ENCODE peak calls at places on chromosomes 12 and 14, in four cellular contexts. One of them, this sample, is unnamed.

GRCh38 chr12:47032644-47033043 is 46.8 kb upstream of the PCED1B start:
- DNase-seq in H1: no peak
- DNase-seq in K562: peak; percentile 14
- DNase-seq in SK-N-SH: peak; percentile 3
- DNase-seq in this sample: no peak

GRCh38 chr12:48352157-48352775 is 1.5 kb upstream of the ZNF641 start:
- DNase-seq in SK-N-SH: no peak
- DNase-seq in K562: peak; percentile 72
- DNase-seq in H1: no peak
- DNase-seq in this sample: no peak

GRCh38 chr12:79444089-79444488 is 246.7 kb downstream of the PAWR start:
- DNase-seq in H1: no peak
- DNase-seq in K562: no peak
- DNase-seq in SK-N-SH: no peak
- DNase-seq in this sample: no peak

GRCh38 chr14:105470812-105471771 is 3.5 kb upstream of the CRIP2 start:
- DNase-seq in H1: no peak
- DNase-seq in K562: peak; percentile 23
- DNase-seq in SK-N-SH: peak; percentile 83
- DNase-seq in this sample: peak; percentile 65

GRCh38 chr12:98544741-98545140 is 29.4 kb downstream of the TMPO start:
- DNase-seq in H1: no peak
- DNase-seq in K562: no peak
- DNase-seq in SK-N-SH: no peak
- DNase-seq in this sample: no peak

GRCh38 chr12:34291001-34291400 is 268.7 kb downstream of the ALG10 start:
- DNase-seq in SK-N-SH: no peak
- DNase-seq in H1: no peak
- DNase-seq in K562: no peak
- DNase-seq in this sample: no peak

GRCh38 chr12:96400631-96401060 is 407 bp upstream of the CDK17 start:
- DNase-seq in K562: no peak
- DNase-seq in SK-N-SH: no peak
- DNase-seq in H1: no peak
- DNase-seq in this sample: no peak

GRCh38 chr14:92637228-92637627 is 111.2 kb downstream of the LGMN start:
- DNase-seq in K562: no peak
- DNase-seq in H1: no peak
- DNase-seq in SK-N-SH: no peak
- DNase-seq in this sample: peak; percentile 51

GRCh38 chr12:5166976-5167375 is 123.3 kb downstream of the KCNA5 start:
- DNase-seq in K562: no peak
- DNase-seq in SK-N-SH: peak; percentile 41
- DNase-seq in H1: no peak
- DNase-seq in this sample: no peak

GRCh38 chr14:60724080-60724618 is at the start of gene SIX4:
- DNase-seq in K562: peak; percentile 83
- DNase-seq in SK-N-SH: peak; percentile 76
- DNase-seq in H1: peak; percentile 78
- DNase-seq in this sample: peak; percentile 86

GRCh38 chr12:121038861-121039654 is at the start of gene OASL:
- DNase-seq in SK-N-SH: peak; percentile 34
- DNase-seq in H1: no peak
- DNase-seq in K562: no peak
- DNase-seq in this sample: no peak

GRCh38 chr12:27207626-27208413 is 36.3 kb upstream of the STK38L start:
- DNase-seq in K562: no peak
- DNase-seq in SK-N-SH: no peak
- DNase-seq in H1: no peak
- DNase-seq in this sample: no peak

GRCh38 chr12:12357697-12358476 is 1.0 kb downstream of the BORCS5 start:
- DNase-seq in SK-N-SH: no peak
- DNase-seq in H1: no peak
- DNase-seq in K562: no peak
- DNase-seq in this sample: no peak

GRCh38 chr14:91315844-91316267 is 71.4 kb upstream of the GPR68 start:
- DNase-seq in K562: no peak
- DNase-seq in SK-N-SH: no peak
- DNase-seq in H1: no peak
- DNase-seq in this sample: no peak

GRCh38 chr12:27277846-27278260 is 33.8 kb downstream of the STK38L start:
- DNase-seq in H1: no peak
- DNase-seq in SK-N-SH: no peak
- DNase-seq in K562: no peak
- DNase-seq in this sample: no peak

GRCh38 chr14:34256223-34256622 is 205.8 kb downstream of the SPTSSA start:
- DNase-seq in K562: no peak
- DNase-seq in H1: no peak
- DNase-seq in SK-N-SH: no peak
- DNase-seq in this sample: no peak

GRCh38 chr14:84961637-84962036 is 568.3 kb upstream of the FLRT2 start:
- DNase-seq in H1: no peak
- DNase-seq in SK-N-SH: no peak
- DNase-seq in K562: no peak
- DNase-seq in this sample: no peak

GRCh38 chr12:78115889-78116288 is 285.2 kb downstream of the NAV3 start:
- DNase-seq in K562: no peak
- DNase-seq in SK-N-SH: no peak
- DNase-seq in H1: no peak
- DNase-seq in this sample: no peak

GRCh38 chr12:15544589-15544988 is 222.3 kb downstream of the PTPRO start:
- DNase-seq in K562: no peak
- DNase-seq in SK-N-SH: no peak
- DNase-seq in H1: no peak
- DNase-seq in this sample: no peak

GRCh38 chr12:56104815-56105476 is 587 bp downstream of the PA2G4 start:
- DNase-seq in K562: peak; percentile 57
- DNase-seq in H1: no peak
- DNase-seq in SK-N-SH: peak; percentile 57
- DNase-seq in this sample: peak; percentile 26

GRCh38 chr14:99570542-99571302 is 33.3 kb downstream of the CCDC85C start:
- DNase-seq in H1: peak; percentile 56
- DNase-seq in SK-N-SH: no peak
- DNase-seq in K562: no peak
- DNase-seq in this sample: peak; percentile 49

GRCh38 chr14:97120204-97121120 is 323.3 kb downstream of the VRK1 start:
- DNase-seq in K562: no peak
- DNase-seq in H1: no peak
- DNase-seq in SK-N-SH: no peak
- DNase-seq in this sample: no peak

GRCh38 chr12:18798445-18799139 is 60.7 kb downstream of the CAPZA3 start:
- DNase-seq in K562: no peak
- DNase-seq in H1: no peak
- DNase-seq in SK-N-SH: no peak
- DNase-seq in this sample: no peak

GRCh38 chr12:18799140-18799446 is 61.2 kb downstream of the CAPZA3 start:
- DNase-seq in K562: no peak
- DNase-seq in SK-N-SH: no peak
- DNase-seq in H1: no peak
- DNase-seq in this sample: no peak

GRCh38 chr12:18794000-18794399 is 56.1 kb downstream of the CAPZA3 start:
- DNase-seq in K562: no peak
- DNase-seq in H1: no peak
- DNase-seq in SK-N-SH: no peak
- DNase-seq in this sample: no peak

GRCh38 chr12:18799561-18799960 is 61.6 kb downstream of the CAPZA3 start:
- DNase-seq in SK-N-SH: no peak
- DNase-seq in H1: no peak
- DNase-seq in K562: no peak
- DNase-seq in this sample: no peak

GRCh38 chr12:18797604-18798003 is 59.7 kb downstream of the CAPZA3 start:
- DNase-seq in H1: no peak
- DNase-seq in K562: no peak
- DNase-seq in SK-N-SH: no peak
- DNase-seq in this sample: no peak
- TF ChIP-seq MAX in H1: no peak
- TF ChIP-seq MAX in K562: no peak
- TF ChIP-seq MAX in SK-N-SH: no peak
- TF ChIP-seq MAX in this sample: no peak

DNA sequence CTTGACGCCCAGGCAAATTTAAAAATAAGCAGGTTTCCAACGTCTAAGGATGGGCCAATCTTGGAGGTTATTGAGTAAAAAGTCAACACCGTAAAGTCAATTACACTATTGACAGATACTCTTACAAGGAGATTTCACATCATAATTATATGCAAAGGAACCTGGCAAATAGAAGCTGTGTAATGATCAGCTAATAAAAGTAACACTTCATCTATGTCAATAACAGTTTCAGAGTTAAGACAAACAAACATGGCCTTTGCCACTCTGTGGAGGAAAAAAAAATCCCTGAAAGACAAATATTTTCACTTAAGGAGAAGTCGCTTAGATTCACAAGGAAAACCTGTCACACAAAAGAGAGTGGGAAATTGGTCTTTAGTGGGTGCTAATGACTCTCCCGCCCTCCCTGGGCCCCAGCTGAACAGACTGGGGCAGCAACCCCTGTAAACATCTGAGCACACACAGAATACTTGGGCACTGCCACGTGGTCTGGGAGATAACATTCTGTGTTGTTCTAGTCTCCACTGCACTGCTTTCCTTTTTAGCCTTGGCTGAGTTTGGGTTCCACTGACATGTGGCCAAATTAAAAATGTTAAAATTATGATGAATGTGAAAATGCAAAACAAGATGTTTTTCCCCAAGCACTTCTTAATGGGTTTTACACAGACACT is 240.8 kb downstream of the FOXN3 start:
- DNase-seq in SK-N-SH: no peak
- DNase-seq in K562: no peak
- DNase-seq in H1: no peak
- DNase-seq in this sample: no peak
- TF ChIP-seq TEAD4 in SK-N-SH: no peak
- TF ChIP-seq TEAD4 in K562: no peak
- TF ChIP-seq TEAD4 in H1: no peak
- TF ChIP-seq TEAD4 in this sample: no peak

GRCh38 chr12:116864371-116865160 is 16.7 kb downstream of the HRK start:
- DNase-seq in K562: no peak
- DNase-seq in SK-N-SH: no peak
- DNase-seq in H1: no peak
- DNase-seq in this sample: no peak
- TF ChIP-seq MAX in K562: no peak
- TF ChIP-seq MAX in SK-N-SH: no peak
- TF ChIP-seq MAX in H1: no peak
- TF ChIP-seq MAX in this sample: no peak

GRCh38 chr12:67634167-67634793 is 14.3 kb upstream of the DYRK2 start:
- DNase-seq in H1: no peak
- DNase-seq in SK-N-SH: no peak
- DNase-seq in K562: no peak
- DNase-seq in this sample: no peak

GRCh38 chr12:67632005-67632404 is 16.5 kb upstream of the DYRK2 start:
- DNase-seq in SK-N-SH: no peak
- DNase-seq in H1: no peak
- DNase-seq in K562: no peak
- DNase-seq in this sample: no peak

GRCh38 chr12:67633708-67634107 is 14.8 kb upstream of the DYRK2 start:
- DNase-seq in H1: no peak
- DNase-seq in K562: no peak
- DNase-seq in SK-N-SH: no peak
- DNase-seq in this sample: no peak

GRCh38 chr12:67633024-67633423 is 15.5 kb upstream of the DYRK2 start:
- DNase-seq in SK-N-SH: no peak
- DNase-seq in H1: no peak
- DNase-seq in K562: no peak
- DNase-seq in this sample: no peak

DNA sequence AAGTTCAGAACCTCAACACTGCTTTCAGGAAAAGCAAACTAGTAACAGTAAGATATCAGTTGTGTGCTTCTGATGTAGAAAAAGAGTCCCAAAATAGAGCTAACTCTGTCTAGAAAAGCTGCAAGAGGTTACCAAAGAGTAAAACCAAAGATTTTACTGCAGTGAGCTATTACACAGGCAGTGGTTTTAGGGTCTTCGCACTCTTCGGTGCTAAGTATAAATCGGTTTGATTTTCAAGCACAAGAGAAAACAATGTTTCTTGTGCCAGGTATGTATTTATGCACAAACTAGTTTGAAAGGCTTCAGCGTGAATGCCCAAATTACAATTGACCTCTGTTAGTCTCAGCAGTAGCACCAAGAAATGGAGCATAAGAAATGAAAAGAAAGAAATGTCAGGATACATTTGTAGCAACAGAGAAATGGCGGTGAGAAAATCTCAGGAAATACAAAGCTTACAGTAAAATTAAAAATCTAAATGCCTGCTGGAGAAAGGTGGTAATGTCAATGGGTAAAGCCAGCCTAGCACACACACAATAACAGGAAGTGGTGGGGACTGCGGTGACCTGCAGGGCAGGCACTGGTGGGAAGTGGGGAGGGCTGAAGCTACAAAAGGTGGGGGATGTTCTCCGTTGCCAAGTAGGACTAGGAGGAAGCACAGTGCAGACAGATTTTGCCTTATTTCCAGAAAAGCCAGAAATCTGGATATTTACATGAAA is 18.0 kb upstream of the DYRK2 start:
- DNase-seq in H1: peak; percentile 17
- DNase-seq in K562: peak; percentile 30
- DNase-seq in SK-N-SH: peak; percentile 15
- DNase-seq in this sample: peak; percentile 30
- TF ChIP-seq TEAD4 in H1: no peak
- TF ChIP-seq TEAD4 in K562: no peak
- TF ChIP-seq TEAD4 in SK-N-SH: no peak
- TF ChIP-seq TEAD4 in this sample: no peak

GRCh38 chr12:69540606-69541386 is 44.5 kb upstream of the CCT2 start:
- DNase-seq in H1: no peak
- DNase-seq in SK-N-SH: no peak
- DNase-seq in K562: no peak
- DNase-seq in this sample: no peak
- TF ChIP-seq MAX in H1: no peak
- TF ChIP-seq MAX in SK-N-SH: no peak
- TF ChIP-seq MAX in K562: no peak
- TF ChIP-seq MAX in this sample: no peak

DNA sequence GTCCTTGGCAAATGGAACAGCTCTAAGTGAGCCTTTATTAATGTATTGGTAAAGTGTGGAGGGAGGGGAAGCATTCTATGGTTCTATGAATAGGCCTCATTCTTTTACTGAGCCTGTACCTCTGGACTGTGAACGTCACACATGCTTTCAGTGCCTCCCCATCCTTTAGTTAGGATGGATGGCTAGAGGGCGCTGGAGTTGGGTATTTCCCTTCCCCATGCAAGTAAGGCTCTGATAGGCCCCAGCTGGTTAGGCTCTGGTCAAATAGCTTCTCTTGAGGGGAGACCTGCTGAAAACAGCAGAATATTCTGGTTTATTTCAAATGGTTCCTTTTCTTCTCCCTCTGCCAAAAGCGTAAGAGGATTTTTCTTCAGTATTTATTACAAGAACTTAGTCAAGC is 860.9 kb upstream of the MDGA2 start:
- DNase-seq in H1: peak; percentile 19
- DNase-seq in K562: no peak
- DNase-seq in SK-N-SH: peak; percentile 0
- DNase-seq in this sample: peak; percentile 63
- TF ChIP-seq TEAD4 in H1: no peak
- TF ChIP-seq TEAD4 in K562: no peak
- TF ChIP-seq TEAD4 in SK-N-SH: no peak
- TF ChIP-seq TEAD4 in this sample: no peak